ENCODE peak calls at places on chromosomes 7 and 10, in nine cellular contexts. K is C1 segment of cervical spinal cord; V is endothelial cell; D is activated effector memory CD4-positive, alpha-beta T cell treated with anti-CD3 and anti-CD28 coated beads, Interleukin-2, amount 50 U/mL, for 16 hours; N is A172; F is AG09309; E is IMR-90; O is effector CD4-positive, alpha-beta T cell; B is tibial nerve. R is an unnamed sample.

GRCh38 chr10:49296382-49296781 is 2.6 kb upstream of the C10orf71 start:
- DNase-seq in K (no peak), V (no peak), D (no peak), N (no peak), F (no peak), E (no peak), O (no peak), B (no peak), R (no peak)

GRCh38 chr10:4329237-4329636 is 496.8 kb upstream of the AKR1E2 start:
- DNase-seq in K (no peak), V (no peak), D (no peak), N (no peak), F (no peak), E (no peak), O (no peak), B (no peak), R (no peak)

GRCh38 chr10:133616371-133617130 is 10.0 kb downstream of the FRG2B start:
- DNase-seq in K (no peak), V (no peak), D (no peak), N (no peak), F (no peak), E (no peak), O (no peak), B (no peak), R (no peak)

GRCh38 chr10:78502208-78502943 is 468.7 kb downstream of the RPS24 start:
- DNase-seq in K (no peak), V (no peak), D (no peak), N (peak), F (no peak), E (peak), O (no peak), B (no peak), R (no peak)

GRCh38 chr7:16357921-16358320 is 63.4 kb downstream of the CRPPA start:
- DNase-seq in K (no peak), V (no peak), D (no peak), N (no peak), F (no peak), E (no peak), O (no peak), B (no peak), R (no peak)

GRCh38 chr10:62183442-62183841 is 85.2 kb downstream of the RTKN2 start:
- DNase-seq in K (no peak), V (no peak), D (no peak), N (no peak), F (no peak), E (no peak), O (peak), B (no peak), R (no peak)

GRCh38 chr7:123034106-123034505 is 38.6 kb upstream of the TAS2R16 start:
- DNase-seq in K (no peak), V (no peak), D (no peak), N (no peak), F (no peak), E (no peak), O (no peak), B (no peak), R (no peak)

GRCh38 chr10:3080608-3081007 is 13.3 kb downstream of the PFKP start:
- DNase-seq in K (no peak), V (no peak), D (peak), N (no peak), F (no peak), E (no peak), O (no peak), B (no peak), R (no peak)

GRCh38 chr7:131525820-131526219 is 30.6 kb downstream of the PODXL start:
- DNase-seq in K (no peak), V (no peak), D (no peak), N (no peak), F (no peak), E (peak), O (no peak), B (no peak), R (no peak)

GRCh38 chr7:40833541-40834234 is 698.9 kb downstream of the SUGCT start:
- DNase-seq in K (no peak), V (no peak), D (no peak), N (peak), F (no peak), E (peak), O (no peak), B (no peak), R (no peak)

GRCh38 chr7:139870406-139870805 is 41.3 kb downstream of the TBXAS1 start:
- DNase-seq in K (no peak), V (no peak), D (no peak), N (no peak), F (no peak), E (no peak), O (no peak), B (no peak), R (no peak)

GRCh38 chr10:110219884-110220283 is 12.5 kb downstream of the MXI1 start:
- DNase-seq in K (no peak), V (no peak), D (no peak), N (no peak), F (no peak), E (no peak), O (no peak), B (no peak), R (no peak)